ENCODE peak calls at places on chromosome 3, in four cellular contexts. N is uterus, J is endothelial cell of umbilical vein, W is IMR-90. B is an unnamed sample. For H3K4me1, the result is how much of the 10 kb centered on the place peaks cover.

GRCh38 chr3:124800511-124801374 is 70.5 kb downstream of the UMPS start:
- DNase-seq in W (peak), N (peak), J (peak), B (peak)

GRCh38 chr3:69161587-69162196 is 39.3 kb upstream of the LMOD3 start:
- DNase-seq in W (peak), J (peak), N (peak), B (peak)

GRCh38 chr3:27127195-27127594 is 242.0 kb downstream of the NEK10 start:
- DNase-seq in N (no peak), W (no peak), J (no peak), B (no peak)

GRCh38 chr3:123421353-123422174 is 27.3 kb downstream of the ADCY5 start:
- DNase-seq in W (no peak), N (no peak), J (no peak), B (peak)

GRCh38 chr3:123027292-123028232 is at the start of gene SEMA5B:
- DNase-seq in W (no peak), J (peak), N (peak), B (peak)

GRCh38 chr3:183477801-183478456 is 49.5 kb upstream of the MCF2L2 start:
- DNase-seq in J (no peak), W (no peak), N (no peak), B (no peak)

GRCh38 chr3:49013738-49014660 is 4.4 kb downstream of the DALRD3 start:
- DNase-seq in J (peak), W (no peak), N (no peak), B (peak)

GRCh38 chr3:68893600-68894239 is 38.6 kb downstream of the TAFA4 start:
- DNase-seq in J (peak), W (peak), N (no peak), B (no peak)

GRCh38 chr3:102536479-102536878 is 101.7 kb downstream of the ZPLD1 start:
- DNase-seq in J (peak), N (no peak), W (peak), B (peak)

GRCh38 chr3:196596355-196596754 is 27.9 kb downstream of the FBXO45 start:
- DNase-seq in J (no peak), N (no peak), W (no peak), B (no peak)

DNA sequence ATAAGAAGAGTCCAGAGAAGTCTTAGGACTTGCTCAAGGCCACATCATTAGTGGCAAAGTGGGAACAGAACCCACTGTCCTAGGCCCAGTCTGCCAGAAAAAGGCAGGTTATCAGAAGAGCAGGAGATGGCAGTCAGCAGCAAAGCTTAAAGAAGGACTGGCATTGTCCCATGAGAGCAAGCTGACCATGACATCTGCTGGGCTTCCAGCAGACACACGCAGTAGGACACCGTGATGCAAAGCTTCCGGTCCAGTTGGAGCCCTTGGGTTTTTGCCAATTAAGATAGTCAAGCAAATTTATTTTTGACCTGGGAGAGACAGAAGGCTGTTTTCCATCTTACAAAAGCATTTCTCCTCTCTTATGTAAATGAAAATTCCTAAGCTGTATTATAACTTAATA is 42.1 kb downstream of the ZBTB38 start:
- DNase-seq in W (peak), J (no peak), N (peak), B (peak)
- TF ChIP-seq POLR2A in W (peak), J (no peak), N (no peak), B (no peak)

DNA sequence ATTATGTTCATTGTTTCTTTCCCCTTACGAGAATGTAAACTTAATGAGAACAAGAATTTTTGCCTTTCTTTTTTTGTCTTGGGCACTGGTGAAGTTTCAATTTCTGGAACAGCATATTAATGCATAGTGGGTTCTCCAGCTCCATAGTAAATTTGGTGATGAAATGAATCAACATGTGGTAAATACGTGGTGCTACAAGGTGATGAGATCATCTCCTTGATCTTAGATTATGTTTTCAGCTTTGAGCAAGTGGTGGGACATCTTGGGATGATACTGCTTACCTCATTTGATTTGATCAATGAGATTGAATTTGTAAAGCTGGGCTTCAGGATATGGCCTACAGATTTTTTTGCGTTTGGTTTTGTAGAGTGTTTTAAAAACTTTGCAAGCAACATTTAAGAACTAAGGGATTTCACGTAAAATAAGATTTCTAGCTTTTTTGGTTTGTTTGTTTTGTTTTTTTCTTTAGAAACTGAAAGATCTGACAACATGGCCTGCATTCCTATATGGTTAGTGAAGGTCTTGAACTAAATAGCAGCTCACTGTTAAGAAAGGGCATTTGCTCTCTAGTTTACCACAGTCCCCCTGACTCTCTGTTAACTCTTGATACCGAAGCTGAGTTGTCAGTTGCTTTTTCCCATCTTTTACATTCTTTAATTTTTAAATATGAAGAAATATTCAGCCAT is 45.6 kb downstream of the FNDC3B start:
- DNase-seq in N (no peak), W (peak), J (no peak), B (no peak)
- H3K4me1 ChIP-seq in N (under half), W (under half), J (under half), B (under half)

DNA sequence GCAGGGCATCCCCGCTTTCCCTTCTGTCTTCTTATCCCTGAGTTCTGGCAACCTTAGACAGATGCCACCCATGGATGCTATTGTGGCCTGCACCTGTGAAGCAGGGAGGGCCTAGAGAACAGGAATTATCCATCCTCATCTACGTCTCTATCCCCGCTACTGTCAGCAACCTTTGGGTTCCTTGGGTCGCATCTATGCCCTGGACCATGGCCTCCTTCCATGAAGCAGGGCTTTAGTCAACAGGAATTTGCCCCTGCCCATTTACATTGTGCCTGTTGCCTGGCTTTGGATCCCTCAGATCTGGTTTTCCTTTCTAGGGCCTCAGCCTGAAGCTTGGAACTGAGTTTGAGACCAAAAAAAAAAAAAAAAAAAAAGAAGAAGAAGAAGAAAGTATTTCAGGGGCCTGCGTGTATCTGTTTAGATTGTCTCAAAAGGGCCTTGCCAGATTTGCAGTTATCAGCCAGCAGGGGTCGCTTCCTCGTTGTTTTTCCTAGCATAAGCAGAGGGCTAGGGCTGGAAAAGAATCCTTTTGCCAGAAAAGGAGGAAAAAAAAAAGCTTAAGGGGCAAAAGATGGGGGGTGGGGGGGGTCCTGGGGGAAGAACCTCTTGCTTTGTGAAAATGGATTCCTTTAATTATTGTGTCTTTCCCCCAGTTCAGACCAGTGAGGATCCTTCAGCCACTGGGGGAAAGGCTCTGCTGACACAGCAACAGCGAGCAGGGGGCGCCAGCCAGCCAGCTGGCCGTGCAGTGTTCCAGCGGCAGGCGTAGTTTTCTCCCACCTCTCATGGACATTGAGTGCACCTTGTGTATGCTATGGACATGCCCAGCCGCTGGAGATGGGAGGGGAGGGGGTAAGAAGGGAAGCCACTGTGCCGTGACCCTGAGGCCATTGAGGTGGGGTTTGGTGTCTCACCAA is 65.7 kb upstream of the ALDH1L1 start:
- DNase-seq in J (peak), W (peak), N (peak), B (peak)
- TF ChIP-seq CTCF in J (peak), W (peak), N (peak), B (peak)

DNA sequence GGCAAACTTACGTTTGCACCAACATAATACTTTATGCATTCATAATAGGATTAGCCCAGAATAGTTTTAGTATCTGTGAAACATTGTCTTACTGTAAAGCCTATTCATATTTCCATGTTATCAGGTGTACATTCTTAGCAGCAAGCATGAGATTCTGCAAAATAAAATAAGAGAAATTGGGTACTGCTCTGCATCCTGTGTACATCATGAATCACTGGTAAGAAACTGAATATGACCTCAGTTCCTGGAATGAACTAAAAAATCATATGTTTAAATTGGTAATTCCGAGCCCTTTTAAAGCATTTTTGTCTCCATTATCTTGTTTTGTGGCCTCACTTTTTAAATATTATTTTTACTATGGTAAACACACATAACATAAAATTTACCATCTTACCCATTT is 605.1 kb downstream of the ROBO1 start:
- DNase-seq in N (no peak), W (peak), J (no peak), B (no peak)
- TF ChIP-seq POLR2A in N (no peak), W (no peak), J (no peak), B (no peak)

GRCh38 chr3:141410861-141411771 is 42.8 kb downstream of the ZBTB38 start:
- DNase-seq in W (peak), N (no peak), J (peak), B (no peak)

GRCh38 chr3:141407043-141407442 is 38.7 kb downstream of the ZBTB38 start:
- DNase-seq in N (peak), J (no peak), W (peak), B (peak)

GRCh38 chr3:141406265-141406664 is 38.0 kb downstream of the ZBTB38 start:
- DNase-seq in W (no peak), N (no peak), J (no peak), B (no peak)

GRCh38 chr3:141407817-141408216 is 39.5 kb downstream of the ZBTB38 start:
- DNase-seq in W (no peak), N (no peak), J (no peak), B (no peak)

GRCh38 chr3:141408596-141408995 is 40.3 kb downstream of the ZBTB38 start:
- DNase-seq in W (no peak), N (no peak), J (no peak), B (no peak)
- H3K4me1 ChIP-seq in W (half or more), N (under half), J (half or more), B (half or more)

GRCh38 chr3:178947738-178948137 is 123.9 kb downstream of the ZMAT3 start:
- DNase-seq in N (no peak), J (no peak), W (no peak), B (no peak)
- TF ChIP-seq CTCF in N (no peak), J (no peak), W (peak), B (peak)

GRCh38 chr3:11603628-11604027 is 40.1 kb downstream of the VGLL4 start:
- DNase-seq in N (peak), W (peak), J (peak), B (no peak)

GRCh38 chr3:11602441-11602840 is 41.3 kb downstream of the VGLL4 start:
- DNase-seq in W (no peak), N (no peak), J (no peak), B (no peak)

GRCh38 chr3:11602886-11603285 is 40.8 kb downstream of the VGLL4 start:
- DNase-seq in J (no peak), N (no peak), W (no peak), B (no peak)

GRCh38 chr3:11600501-11601282 is 43.0 kb downstream of the VGLL4 start:
- DNase-seq in N (peak), J (peak), W (peak), B (no peak)

DNA sequence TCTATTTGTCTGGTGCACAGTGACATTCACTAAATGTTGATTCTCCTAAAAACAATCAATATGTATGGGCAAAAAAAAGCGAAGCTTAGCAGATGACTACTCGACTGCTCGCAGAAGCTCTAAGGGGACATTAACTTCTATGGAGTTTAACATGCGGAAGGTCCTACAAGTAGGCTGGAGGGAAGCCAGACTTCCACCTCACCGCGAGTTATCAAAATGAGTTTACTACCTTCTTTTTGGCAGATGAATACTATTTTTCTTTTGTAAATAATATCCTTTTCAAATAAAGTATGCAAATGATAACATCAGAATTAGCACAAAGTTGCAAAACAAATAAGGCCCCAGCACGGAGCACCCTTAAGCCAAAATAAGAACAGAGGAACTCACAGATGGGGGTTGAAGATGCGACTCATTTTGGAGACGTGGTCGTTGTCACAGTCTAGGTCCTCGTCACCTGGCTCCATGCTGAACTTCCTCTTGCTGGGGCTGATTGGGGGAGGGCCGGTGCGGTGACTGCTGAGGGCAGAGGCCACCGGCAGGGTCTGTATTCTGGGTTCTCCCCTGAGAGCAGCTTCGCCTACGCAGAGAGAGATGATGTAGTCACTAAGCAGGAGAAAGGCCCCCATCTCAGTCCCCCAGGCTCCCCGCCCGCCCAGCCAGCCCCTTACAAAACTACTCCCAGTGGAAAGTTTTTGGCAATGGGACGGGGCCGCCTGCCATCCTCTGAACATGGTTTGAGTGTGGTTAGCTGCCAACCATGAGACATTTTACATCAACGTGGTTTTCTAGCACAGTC is 42.1 kb downstream of the VGLL4 start:
- DNase-seq in J (no peak), W (peak), N (peak), B (no peak)
- TF ChIP-seq POLR2A in J (no peak), W (no peak), N (no peak), B (no peak)

DNA sequence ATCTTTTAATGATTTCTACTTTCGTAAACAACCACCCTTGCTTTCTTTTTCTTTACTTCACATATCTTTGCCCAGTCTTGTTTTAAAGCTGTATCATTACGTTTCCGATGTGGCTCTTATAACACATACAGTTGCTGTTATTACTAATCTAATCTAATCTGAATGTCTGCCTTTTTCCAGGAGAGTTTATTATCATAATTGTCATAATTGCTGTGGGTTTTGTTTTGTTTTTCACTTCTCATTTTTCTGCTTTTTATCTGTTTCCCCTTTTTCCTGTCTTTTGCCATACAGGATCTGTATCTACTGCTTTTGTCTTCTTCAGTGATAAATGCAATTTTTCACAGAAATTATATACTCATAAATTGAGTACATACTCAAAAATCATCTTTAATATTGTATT is 24.9 kb downstream of the HACL1 start:
- DNase-seq in J (no peak), W (no peak), N (no peak), B (no peak)
- H3K4me1 ChIP-seq in J (under half), W (under half), N (under half), B (under half)

DNA sequence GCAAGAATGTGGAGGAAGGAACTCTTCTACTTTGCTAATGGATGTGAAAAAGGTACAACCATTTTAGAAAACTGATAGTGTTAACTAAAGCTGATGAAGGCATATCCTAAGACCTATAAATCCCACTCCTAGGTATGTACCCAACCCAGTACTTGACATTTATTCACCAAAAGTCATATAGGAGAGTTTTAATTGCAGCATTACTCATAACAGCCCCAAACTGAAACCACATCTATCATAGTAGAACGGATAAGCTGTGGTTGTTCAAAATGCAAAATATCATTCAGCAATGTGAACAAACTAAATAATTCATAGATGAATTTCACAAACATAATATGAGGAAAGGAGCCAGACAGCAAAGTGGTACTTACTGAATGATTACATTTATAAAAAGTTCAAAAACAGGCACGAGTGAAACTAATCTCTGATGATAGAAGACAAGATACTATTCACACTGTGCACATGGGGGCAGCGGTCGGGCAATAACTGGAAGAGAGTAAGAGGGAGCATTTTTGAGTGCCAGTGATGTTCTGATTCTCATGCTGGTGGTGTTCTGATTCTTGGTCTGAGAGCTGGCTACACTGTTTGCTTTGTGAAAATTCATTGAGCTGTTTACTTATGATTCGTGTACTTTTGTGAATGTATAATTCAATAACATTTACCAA is 34.3 kb downstream of the GOLIM4 start:
- DNase-seq in N (no peak), J (no peak), W (no peak), B (no peak)
- TF ChIP-seq CTCF in N (no peak), J (no peak), W (peak), B (no peak)

DNA sequence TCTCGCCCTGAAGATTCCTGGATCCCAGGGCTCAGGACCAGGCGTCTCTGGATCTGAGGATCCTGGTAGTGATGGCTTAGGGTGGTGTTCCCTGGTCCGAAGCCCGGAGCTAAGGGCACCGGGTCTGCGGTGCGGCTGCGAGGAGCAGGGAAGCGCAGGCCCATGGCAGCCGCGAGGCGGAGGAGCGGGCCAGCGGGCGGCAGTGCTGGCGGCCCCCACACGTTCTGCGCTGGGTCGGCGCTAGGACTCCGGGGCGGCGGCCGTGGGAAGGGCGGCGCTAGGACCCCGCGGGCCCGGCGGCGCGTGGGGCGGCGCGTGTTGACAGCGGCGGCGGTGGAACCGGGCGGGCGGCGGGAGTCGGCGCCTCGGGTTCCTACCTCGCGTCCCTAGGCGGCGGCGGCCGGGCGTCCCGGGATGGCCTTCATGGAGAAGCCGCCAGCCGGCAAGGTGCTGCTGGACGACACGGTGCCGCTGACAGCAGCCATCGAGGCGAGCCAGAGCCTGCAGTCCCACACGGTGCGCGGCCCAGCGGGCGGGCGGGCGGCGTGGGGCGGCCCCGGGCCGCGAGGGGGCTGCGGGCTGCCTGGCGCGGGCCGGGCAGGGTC is at the start of gene PXK:
- DNase-seq in J (peak), N (peak), W (peak), B (peak)
- TF ChIP-seq POLR2A in J (no peak), N (peak), W (peak), B (peak)

B was measured in thyroid gland.